ENCODE peak calls at places on chromosome 11, in six cellular contexts. V, J, G, O, T and Q are unnamed samples.
A peak's percentile ranks its signal among the peaks of the same experiment; 100 is the strongest.

GRCh38 chr11:126029805-126030204 is 32.9 kb downstream of the CDON start:
- ATAC-seq in J (no peak), G (no peak), V (no peak), O (no peak), T (no peak), Q (peak; percentile 42)

GRCh38 chr11:111327908-111328624 is 29.7 kb downstream of the POU2AF3 start:
- ATAC-seq in G (peak; percentile 86), O (peak; percentile 92), V (peak; percentile 42), T (peak; percentile 96), J (no peak), Q (no peak)

GRCh38 chr11:3231851-3232744 is at the start of gene MRGPRE:
- ATAC-seq in V (peak; percentile 44), O (peak; percentile 61), T (peak; percentile 27), J (peak; percentile 56), G (peak; percentile 69), Q (no peak)

GRCh38 chr11:62842171-62842717 is 2.9 kb upstream of the WDR74 start:
- ATAC-seq in G (no peak), J (no peak), T (peak; percentile 4), O (no peak), V (no peak), Q (peak; percentile 2)

GRCh38 chr11:115226556-115226955 is 277.7 kb downstream of the CADM1 start:
- ATAC-seq in V (no peak), J (peak; percentile 92), T (no peak), O (peak; percentile 91), G (no peak), Q (no peak)

GRCh38 chr11:3879216-3879966 is 23.9 kb downstream of the STIM1 start:
- ATAC-seq in V (no peak), G (no peak), T (no peak), J (peak; percentile 14), O (no peak), Q (no peak)

GRCh38 chr11:64544616-64545296 is 46.3 kb upstream of the SLC22A12 start:
- ATAC-seq in J (no peak), G (no peak), O (no peak), T (no peak), V (no peak), Q (no peak)

GRCh38 chr11:93662177-93662575 is 694 bp downstream of the CEP295 start:
- ATAC-seq in J (no peak), T (no peak), O (no peak), G (no peak), V (no peak), Q (no peak)

GRCh38 chr11:104451193-104451592 is 287.2 kb upstream of the PDGFD start:
- ATAC-seq in J (no peak), G (peak; percentile 98), O (no peak), V (no peak), T (peak; percentile 80), Q (no peak)

GRCh38 chr11:34302046-34302921 is 55.5 kb downstream of the ABTB2 start:
- ATAC-seq in G (no peak), J (peak; percentile 62), T (no peak), O (no peak), V (no peak), Q (no peak)

GRCh38 chr11:120667281-120667680 is 155.7 kb downstream of the GRIK4 start:
- ATAC-seq in V (no peak), O (peak; percentile 43), J (no peak), T (no peak), G (no peak), Q (no peak)

GRCh38 chr11:96037267-96037990 is 113.5 kb upstream of the MTMR2 start:
- ATAC-seq in O (peak; percentile 20), J (no peak), V (no peak), T (no peak), G (no peak), Q (no peak)

GRCh38 chr11:73366265-73366610 is 10.0 kb upstream of the RELT start:
- ATAC-seq in G (no peak), O (no peak), T (no peak), J (no peak), V (no peak), Q (no peak)

GRCh38 chr11:65884716-65885092 is 3.6 kb downstream of the FIBP start:
- ATAC-seq in G (no peak), T (peak; percentile 37), J (peak; percentile 49), O (peak; percentile 64), V (peak; percentile 57), Q (peak; percentile 15)
- H3K27ac ChIP-seq in G (no peak overlapping the region), T (no peak overlapping the region), J (no peak overlapping the region), O (no peak overlapping the region), V (no peak overlapping the region), Q (peak overlapping the region; percentile 64)

GRCh38 chr11:69497221-69497787 is 15.8 kb downstream of the LINC01488 start:
- ATAC-seq in T (peak; percentile 90), G (peak; percentile 94), O (peak; percentile 90), J (peak; percentile 97), V (peak; percentile 90), Q (peak; percentile 95)
- H3K27ac ChIP-seq in T (peak overlapping the region; percentile 81), G (peak overlapping the region; percentile 90), O (peak overlapping the region; percentile 63), J (peak overlapping the region; percentile 92), V (no peak overlapping the region), Q (peak overlapping the region; percentile 87)

DNA sequence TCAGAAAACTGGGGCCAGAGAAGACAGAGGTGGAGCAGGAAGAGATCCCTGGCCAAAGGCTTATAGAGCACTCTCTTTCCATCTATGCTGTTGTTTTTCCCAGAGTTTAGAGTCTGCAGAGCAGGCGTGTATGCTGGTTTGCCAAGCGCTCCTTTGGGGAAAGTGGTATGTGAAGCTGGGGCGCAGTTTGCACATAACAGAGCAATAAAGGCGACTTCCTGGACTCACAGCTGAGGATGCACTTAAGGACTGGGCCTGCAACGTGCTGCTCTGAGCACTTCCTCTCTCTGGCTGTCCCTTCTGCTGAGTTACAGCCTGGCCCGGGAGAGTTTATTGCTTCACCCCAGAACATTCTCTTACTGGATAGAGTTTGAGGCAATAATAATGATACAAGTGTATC is 41.7 kb downstream of the THAP12 start:
- ATAC-seq in G (peak; percentile 89), T (peak; percentile 59), O (peak; percentile 90), V (peak; percentile 95), J (peak; percentile 26), Q (peak; percentile 91)
- H3K27ac ChIP-seq in G (peak overlapping the region; percentile 19), T (no peak overlapping the region), O (peak overlapping the region; percentile 68), V (peak overlapping the region; percentile 77), J (no peak overlapping the region), Q (no peak overlapping the region)

GRCh38 chr11:49505231-49505630 is 296.8 kb upstream of the FOLH1 start:
- ATAC-seq in O (no peak), T (no peak), V (no peak), J (no peak), G (no peak), Q (no peak)
- H3K27ac ChIP-seq in O (no peak overlapping the region), T (no peak overlapping the region), V (no peak overlapping the region), J (no peak overlapping the region), G (no peak overlapping the region), Q (no peak overlapping the region)

GRCh38 chr11:61776561-61777075 is 15.8 kb downstream of the TMEM258 start:
- ATAC-seq in G (no peak), V (no peak), O (peak; percentile 43), T (peak; percentile 76), J (peak; percentile 89), Q (peak; percentile 23)

GRCh38 chr11:61775606-61776554 is 16.5 kb downstream of the TMEM258 start:
- ATAC-seq in V (no peak), O (peak; percentile 6), T (no peak), J (peak; percentile 1), G (no peak), Q (no peak)

GRCh38 chr11:61778920-61779650 is 13.3 kb downstream of the TMEM258 start:
- ATAC-seq in O (no peak), V (no peak), G (no peak), J (no peak), T (no peak), Q (no peak)

GRCh38 chr11:61778357-61778886 is 14.0 kb downstream of the TMEM258 start:
- ATAC-seq in G (no peak), V (no peak), T (no peak), J (no peak), O (no peak), Q (no peak)

DNA sequence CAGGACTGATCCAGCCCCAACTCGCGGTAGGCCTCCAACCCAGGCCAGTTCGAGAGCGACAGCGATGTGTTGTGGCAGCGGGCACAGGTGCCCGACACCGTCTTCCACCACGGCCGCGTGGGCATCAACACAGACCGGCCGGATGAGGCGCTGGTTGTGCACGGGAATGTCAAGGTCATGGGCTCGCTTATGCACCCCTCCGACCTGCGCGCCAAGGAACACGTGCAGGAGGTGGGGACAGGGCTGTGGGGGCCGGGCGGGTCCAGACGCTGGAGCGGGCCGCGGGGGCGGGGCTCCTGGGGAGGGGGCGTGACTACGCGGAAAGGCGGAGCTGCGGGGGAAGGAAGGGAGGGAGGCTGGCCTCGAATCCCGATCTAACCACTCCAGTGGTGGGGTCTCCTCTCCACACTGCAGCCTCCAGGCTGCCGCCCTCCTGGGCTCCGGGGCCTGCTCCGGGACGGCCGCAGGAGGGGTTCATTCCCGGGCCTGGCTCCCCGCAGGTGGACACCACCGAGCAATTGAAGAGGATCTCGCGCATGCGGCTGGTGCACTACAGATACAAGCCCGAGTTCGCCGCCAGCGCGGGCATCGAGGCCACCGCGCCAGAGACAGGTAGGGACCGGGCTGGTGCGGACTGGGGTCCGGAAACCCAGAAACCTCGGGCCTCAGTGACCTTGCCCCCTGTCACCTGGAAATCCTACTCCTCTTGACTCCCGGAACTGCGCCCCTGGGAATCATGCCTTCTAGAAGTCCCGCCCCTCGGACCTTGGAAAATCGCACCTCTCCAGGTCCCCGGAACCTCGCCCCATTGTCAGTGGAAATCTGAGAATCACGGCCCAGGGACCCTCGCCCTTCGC is 14.9 kb downstream of the TMEM258 start:
- ATAC-seq in G (peak; percentile 72), O (peak; percentile 28), V (peak; percentile 56), J (no peak), T (peak; percentile 80), Q (peak; percentile 37)
- H3K27ac ChIP-seq in G (no peak overlapping the region), O (no peak overlapping the region), V (no peak overlapping the region), J (no peak overlapping the region), T (peak overlapping the region; percentile 69), Q (no peak overlapping the region)

GRCh38 chr11:77351281-77351905 is 49.9 kb upstream of the GDPD4 start:
- ATAC-seq in J (no peak), O (no peak), V (no peak), T (no peak), G (no peak), Q (no peak)

GRCh38 chr11:77347962-77348361 is 46.5 kb upstream of the GDPD4 start:
- ATAC-seq in G (no peak), O (no peak), V (no peak), T (no peak), J (no peak), Q (no peak)

DNA sequence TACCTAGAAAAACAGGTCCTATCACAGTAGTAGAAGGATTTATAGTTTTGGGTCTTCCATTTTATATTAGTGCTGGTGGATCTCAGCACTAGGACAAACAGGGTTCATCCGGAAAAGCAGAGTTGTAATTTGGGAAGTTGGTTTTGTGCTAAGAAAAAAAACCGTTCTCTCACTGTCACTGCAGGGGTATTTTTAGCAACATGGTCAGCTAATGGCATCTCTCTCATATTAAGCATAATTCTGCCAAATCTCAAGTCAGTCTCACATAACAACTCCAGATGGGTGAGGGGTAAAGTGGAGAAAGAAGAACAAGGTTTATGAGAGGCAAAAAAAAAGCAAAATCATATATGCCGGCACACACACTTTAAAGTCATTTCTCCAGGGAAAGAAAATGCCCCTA is 51.6 kb upstream of the GDPD4 start:
- ATAC-seq in O (no peak), V (no peak), G (no peak), J (no peak), T (no peak), Q (no peak)
- H3K27ac ChIP-seq in O (no peak overlapping the region), V (no peak overlapping the region), G (no peak overlapping the region), J (no peak overlapping the region), T (no peak overlapping the region), Q (peak overlapping the region; percentile 33)

GRCh38 chr11:8604078-8604723 is 10.2 kb upstream of the STK33 start:
- ATAC-seq in G (peak; percentile 62), J (peak; percentile 94), O (peak; percentile 90), T (peak; percentile 84), V (peak; percentile 83), Q (peak; percentile 96)
- H3K27ac ChIP-seq in G (no peak overlapping the region), J (peak overlapping the region; percentile 78), O (no peak overlapping the region), T (no peak overlapping the region), V (no peak overlapping the region), Q (peak overlapping the region; percentile 44)